ENCODE peak calls at places on chromosomes 6 and 20, in five cellular contexts. P is heart left ventricle, E is uterus, O is NB4, Q is adrenal gland. T is an unnamed sample.

GRCh38 chr20:57267158-57267821 is 849 bp upstream of the BMP7 start:
- DNase-seq in P (no peak), E (no peak), O (no peak), Q (no peak), T (no peak)

GRCh38 chr6:31639043-31639442 is 13.4 kb downstream of the BAG6 start:
- DNase-seq in P (no peak), E (no peak), O (no peak), Q (no peak), T (no peak)

GRCh38 chr20:7702141-7702540 is 238.1 kb downstream of the HAO1 start:
- DNase-seq in P (no peak), E (no peak), O (no peak), Q (no peak), T (no peak)

GRCh38 chr20:63942250-63943006 is 13.8 kb downstream of the UCKL1 start:
- DNase-seq in P (peak; percentile 37), E (no peak), O (peak; percentile 50), Q (no peak), T (peak; percentile 64)

GRCh38 chr6:108562503-108562993 is 1.8 kb downstream of the FOXO3 start:
- DNase-seq in P (peak; percentile 75), E (peak; percentile 65), O (peak; percentile 94), Q (peak; percentile 47), T (peak; percentile 69)

GRCh38 chr6:153031335-153031955 is 28.9 kb upstream of the MTRF1L start:
- DNase-seq in P (no peak), E (no peak), O (no peak), Q (no peak), T (no peak)

GRCh38 chr6:36719126-36719525 is 21.5 kb downstream of the RAB44 start:
- DNase-seq in P (no peak), E (no peak), O (no peak), Q (no peak), T (no peak)

GRCh38 chr20:33667245-33668086 is 723 bp downstream of the ACTL10 start:
- DNase-seq in P (peak; percentile 85), E (peak; percentile 69), O (peak; percentile 87), Q (peak; percentile 58), T (peak; percentile 84)

GRCh38 chr20:22070546-22070945 is 365.1 kb downstream of the PAX1 start:
- DNase-seq in P (peak; percentile 25), E (peak; percentile 29), O (no peak), Q (no peak), T (no peak)

GRCh38 chr6:40442591-40442990 is 144.6 kb downstream of the LRFN2 start:
- DNase-seq in P (no peak), E (no peak), O (no peak), Q (no peak), T (no peak)

GRCh38 chr6:77456531-77457248 is 6.6 kb downstream of the HTR1B start:
- DNase-seq in P (peak; percentile 46), E (no peak), O (peak; percentile 32), Q (no peak), T (no peak)

GRCh38 chr6:76837564-76837963 is 625.7 kb downstream of the HTR1B start:
- DNase-seq in P (no peak), E (no peak), O (no peak), Q (no peak), T (no peak)

GRCh38 chr20:18719426-18719825 is 94.2 kb upstream of the SCP2D1 start:
- DNase-seq in P (no peak), E (no peak), O (no peak), Q (no peak), T (no peak)

GRCh38 chr6:142694054-142694453 is 250.9 kb downstream of the HIVEP2 start:
- DNase-seq in P (no peak), E (no peak), O (peak; percentile 37), Q (no peak), T (no peak)

GRCh38 chr20:64079273-64080012 is at the start of gene RGS19:
- DNase-seq in P (peak; percentile 85), E (peak; percentile 56), O (peak; percentile 98), Q (peak; percentile 82), T (peak; percentile 81)

GRCh38 chr20:31894980-31895675 is 24.7 kb downstream of the TTLL9 start:
- DNase-seq in P (peak; percentile 60), E (peak; percentile 49), O (peak; percentile 95), Q (peak; percentile 61), T (no peak)

GRCh38 chr20:25039697-25040437 is 18.1 kb downstream of the ACSS1 start:
- DNase-seq in P (peak; percentile 94), E (peak; percentile 87), O (no peak), Q (peak; percentile 44), T (peak; percentile 92)

GRCh38 chr6:75334266-75335040 is 49.9 kb upstream of the TMEM30A start:
- DNase-seq in P (no peak), E (no peak), O (peak; percentile 1), Q (no peak), T (no peak)

GRCh38 chr20:64039293-64040160 is 3.5 kb downstream of the C20orf204 start:
- DNase-seq in P (no peak), E (no peak), O (no peak), Q (no peak), T (no peak)

GRCh38 chr6:142489722-142490610 is 188.2 kb downstream of the ADGRG6 start:
- DNase-seq in P (no peak), E (no peak), O (no peak), Q (no peak), T (no peak)

GRCh38 chr6:36314221-36315014 is 22.3 kb downstream of the BNIP5 start:
- DNase-seq in P (no peak), E (no peak), O (peak; percentile 86), Q (no peak), T (no peak)

GRCh38 chr6:132817554-132818403 is 3.4 kb downstream of the RPS12 start:
- DNase-seq in P (no peak), E (no peak), O (peak; percentile 12), Q (no peak), T (no peak)

GRCh38 chr6:1387632-1388031 is 1.7 kb upstream of the FOXF2 start:
- DNase-seq in P (no peak), E (no peak), O (no peak), Q (no peak), T (no peak)

GRCh38 chr6:19896580-19897010 is 59.4 kb downstream of the ID4 start:
- DNase-seq in P (no peak), E (no peak), O (no peak), Q (no peak), T (no peak)

GRCh38 chr6:19895866-19896579 is 58.9 kb downstream of the ID4 start:
- DNase-seq in P (no peak), E (no peak), O (no peak), Q (no peak), T (no peak)

GRCh38 chr6:19898141-19898740 is 61.1 kb downstream of the ID4 start:
- DNase-seq in P (no peak), E (no peak), O (no peak), Q (no peak), T (no peak)

GRCh38 chr6:19891446-19891845 is 54.3 kb downstream of the ID4 start:
- DNase-seq in P (no peak), E (no peak), O (no peak), Q (no peak), T (no peak)

DNA sequence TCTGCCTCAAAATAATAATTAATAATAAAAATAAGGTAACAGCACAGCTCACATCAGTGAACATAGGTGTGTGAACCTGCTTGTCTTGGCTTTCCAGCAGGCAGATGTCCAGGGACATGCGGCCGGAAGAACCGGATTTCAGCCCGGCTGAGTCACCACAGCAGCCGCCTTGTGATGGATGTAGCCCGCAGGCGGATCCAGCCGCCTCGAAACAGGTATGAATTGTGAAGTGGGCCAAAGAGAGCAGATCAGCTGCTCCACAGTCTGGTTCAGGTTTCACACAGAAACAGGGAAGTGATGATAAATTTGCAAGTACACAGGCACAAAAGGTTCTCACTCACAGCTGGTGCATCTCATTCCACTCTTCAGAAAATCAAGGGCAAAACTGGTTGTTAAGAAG is 55.1 kb downstream of the ID4 start:
- DNase-seq in P (no peak), E (no peak), O (no peak), Q (no peak), T (no peak)
- TF ChIP-seq POLR2A in P (no peak), E (no peak), O (no peak), Q (no peak), T (no peak)

GRCh38 chr6:33211666-33212422 is 3.5 kb downstream of the RING1 start:
- DNase-seq in P (no peak), E (no peak), O (peak; percentile 12), Q (no peak), T (no peak)
- TF ChIP-seq POLR2A in P (no peak), E (no peak), O (no peak), Q (no peak), T (no peak)

GRCh38 chr6:32950449-32950848 is 2.4 kb downstream of the HLA-DMA start:
- DNase-seq in P (no peak), E (no peak), O (no peak), Q (no peak), T (no peak)

GRCh38 chr6:32954212-32954745 is 1.4 kb upstream of the HLA-DMA start:
- DNase-seq in P (no peak), E (no peak), O (no peak), Q (peak; percentile 10), T (no peak)

GRCh38 chr6:32953775-32954174 is 878 bp upstream of the HLA-DMA start:
- DNase-seq in P (no peak), E (no peak), O (no peak), Q (peak; percentile 12), T (no peak)

GRCh38 chr6:32954983-32955802 is 2.3 kb upstream of the HLA-DMA start:
- DNase-seq in P (no peak), E (no peak), O (peak; percentile 34), Q (peak; percentile 11), T (no peak)

DNA sequence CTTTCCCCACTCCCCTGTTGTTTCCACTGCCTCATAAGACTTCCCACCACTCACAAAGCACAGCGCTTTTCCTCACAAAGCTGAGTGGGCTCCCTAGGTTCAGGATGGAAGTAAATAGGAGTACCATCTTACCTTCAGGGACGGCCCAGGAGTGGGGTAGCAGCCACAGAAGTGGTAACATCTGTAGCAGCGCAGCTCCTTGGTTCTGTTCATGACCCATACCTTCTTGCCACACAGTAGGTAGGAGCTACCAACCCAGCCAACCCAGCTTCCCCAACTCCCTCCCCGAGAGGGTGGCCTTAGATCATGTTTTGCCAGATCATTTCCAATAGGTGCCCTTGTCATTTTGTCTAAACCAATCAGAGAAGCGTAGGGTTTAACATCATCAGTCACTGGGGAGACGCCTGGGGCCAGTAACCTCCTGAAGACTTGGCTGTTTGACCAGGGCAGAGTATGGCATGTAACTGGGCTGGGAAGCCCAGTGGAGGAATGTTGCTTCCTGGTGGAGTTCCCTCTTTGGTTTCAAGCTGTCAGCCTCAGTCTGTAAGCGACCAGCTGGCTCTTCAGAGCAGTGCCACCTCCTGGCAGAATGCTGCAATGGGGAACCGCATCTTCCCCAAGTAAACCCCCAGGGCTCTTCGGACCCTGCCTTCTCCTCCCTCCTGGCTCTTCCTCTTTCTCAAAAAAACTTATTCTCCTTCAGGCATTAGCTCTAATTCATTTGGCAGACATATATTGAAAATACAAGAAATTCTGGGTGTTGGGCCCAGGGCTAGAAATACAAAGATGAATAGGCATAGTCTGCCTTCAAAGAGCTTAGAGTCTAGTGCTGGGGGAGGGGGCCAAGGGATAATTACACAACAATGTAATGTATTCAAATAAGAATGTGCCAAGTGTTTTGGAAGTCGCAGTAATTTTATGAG is at the start of gene HLA-DMA:
- DNase-seq in P (peak; percentile 87), E (peak; percentile 66), O (peak; percentile 86), Q (peak; percentile 87), T (peak; percentile 84)
- TF ChIP-seq POLR2A in P (peak; percentile 73), E (peak; percentile 74), O (no peak), Q (peak; percentile 94), T (peak; percentile 80)

DNA sequence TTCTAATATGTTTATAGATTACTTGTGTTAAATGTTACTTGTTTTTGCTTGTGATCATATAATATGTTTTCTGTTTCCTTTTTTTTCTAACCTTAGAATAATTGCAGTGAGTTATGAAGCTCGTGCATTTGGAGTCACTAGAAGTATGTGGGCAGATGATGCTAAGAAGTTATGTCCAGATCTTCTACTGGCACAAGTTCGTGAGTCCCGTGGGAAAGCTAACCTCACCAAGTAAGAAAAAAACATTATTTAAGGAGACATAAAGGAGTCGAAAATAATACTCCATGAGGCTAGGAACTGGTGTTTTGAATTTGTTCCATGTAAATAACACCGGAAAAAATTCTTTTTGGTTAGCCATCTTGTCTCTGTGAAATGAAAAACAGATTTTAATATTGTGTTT is 6.9 kb downstream of the POLH start:
- DNase-seq in P (no peak), E (no peak), O (no peak), Q (no peak), T (no peak)
- TF ChIP-seq POLR2A in P (no peak), E (no peak), O (no peak), Q (no peak), T (no peak)